ENCODE peak calls at places on chromosome 5, in nine cellular contexts. One of them, this sample, is unnamed.

GRCh38 chr5:143886621-143887301 is 74.8 kb downstream of the HMHB1 start:
- DNase-seq in suprapubic skin: no peak
- DNase-seq in breast epithelium: no peak
- DNase-seq in transverse colon: no peak
- DNase-seq in endothelial cell of umbilical vein: no peak
- DNase-seq in stomach: no peak
- DNase-seq in HCT116: no peak
- DNase-seq in sigmoid colon: no peak
- DNase-seq in spleen: no peak
- DNase-seq in this sample: no peak

GRCh38 chr5:110790673-110791072 is 51.9 kb downstream of the SLC25A46 start:
- DNase-seq in HCT116: no peak
- DNase-seq in transverse colon: no peak
- DNase-seq in breast epithelium: no peak
- DNase-seq in sigmoid colon: no peak
- DNase-seq in spleen: no peak
- DNase-seq in endothelial cell of umbilical vein: no peak
- DNase-seq in suprapubic skin: no peak
- DNase-seq in stomach: no peak
- DNase-seq in this sample: no peak

GRCh38 chr5:98458004-98458403 is 315.5 kb upstream of the RGMB start:
- DNase-seq in spleen: no peak
- DNase-seq in breast epithelium: no peak
- DNase-seq in HCT116: no peak
- DNase-seq in transverse colon: no peak
- DNase-seq in suprapubic skin: no peak
- DNase-seq in endothelial cell of umbilical vein: no peak
- DNase-seq in stomach: no peak
- DNase-seq in sigmoid colon: no peak
- DNase-seq in this sample: no peak

GRCh38 chr5:177005619-177006264 is 837 bp downstream of the UIMC1 start:
- DNase-seq in transverse colon: peak; percentile 78
- DNase-seq in endothelial cell of umbilical vein: peak; percentile 79
- DNase-seq in breast epithelium: no peak
- DNase-seq in suprapubic skin: peak; percentile 86
- DNase-seq in sigmoid colon: peak; percentile 87
- DNase-seq in HCT116: peak; percentile 32
- DNase-seq in stomach: peak; percentile 73
- DNase-seq in spleen: peak; percentile 94
- DNase-seq in this sample: peak; percentile 47

GRCh38 chr5:17426104-17426739 is 71.8 kb upstream of the TAF11L2 start:
- DNase-seq in HCT116: no peak
- DNase-seq in endothelial cell of umbilical vein: no peak
- DNase-seq in stomach: no peak
- DNase-seq in sigmoid colon: no peak
- DNase-seq in transverse colon: no peak
- DNase-seq in breast epithelium: no peak
- DNase-seq in spleen: no peak
- DNase-seq in suprapubic skin: no peak
- DNase-seq in this sample: no peak

GRCh38 chr5:177494356-177495195 is 2.8 kb downstream of the PDLIM7 start:
- DNase-seq in sigmoid colon: peak; percentile 91
- DNase-seq in endothelial cell of umbilical vein: peak; percentile 92
- DNase-seq in HCT116: peak; percentile 49
- DNase-seq in transverse colon: peak; percentile 51
- DNase-seq in breast epithelium: no peak
- DNase-seq in spleen: peak; percentile 90
- DNase-seq in stomach: peak; percentile 47
- DNase-seq in suprapubic skin: no peak
- DNase-seq in this sample: no peak

GRCh38 chr5:96595300-96596090 is 66.7 kb upstream of the CAST start:
- DNase-seq in transverse colon: no peak
- DNase-seq in breast epithelium: no peak
- DNase-seq in stomach: no peak
- DNase-seq in endothelial cell of umbilical vein: peak; percentile 80
- DNase-seq in HCT116: no peak
- DNase-seq in sigmoid colon: no peak
- DNase-seq in suprapubic skin: no peak
- DNase-seq in spleen: no peak
- DNase-seq in this sample: no peak

GRCh38 chr5:118605761-118606160 is 382.6 kb downstream of the DTWD2 start:
- DNase-seq in sigmoid colon: no peak
- DNase-seq in transverse colon: no peak
- DNase-seq in stomach: no peak
- DNase-seq in suprapubic skin: no peak
- DNase-seq in spleen: no peak
- DNase-seq in HCT116: no peak
- DNase-seq in breast epithelium: no peak
- DNase-seq in endothelial cell of umbilical vein: no peak
- DNase-seq in this sample: no peak

GRCh38 chr5:15694694-15695093 is 194.7 kb downstream of the FBXL7 start:
- DNase-seq in sigmoid colon: no peak
- DNase-seq in suprapubic skin: no peak
- DNase-seq in transverse colon: no peak
- DNase-seq in endothelial cell of umbilical vein: peak; percentile 24
- DNase-seq in HCT116: no peak
- DNase-seq in breast epithelium: no peak
- DNase-seq in spleen: no peak
- DNase-seq in stomach: no peak
- DNase-seq in this sample: no peak

GRCh38 chr5:7852542-7852941 is 1.6 kb upstream of the CFAP90 start:
- DNase-seq in suprapubic skin: no peak
- DNase-seq in transverse colon: no peak
- DNase-seq in HCT116: no peak
- DNase-seq in sigmoid colon: no peak
- DNase-seq in breast epithelium: no peak
- DNase-seq in spleen: no peak
- DNase-seq in endothelial cell of umbilical vein: no peak
- DNase-seq in stomach: no peak
- DNase-seq in this sample: no peak

GRCh38 chr5:74870299-74871067 is 4.3 kb upstream of the FAM169A start:
- DNase-seq in HCT116: no peak
- DNase-seq in breast epithelium: no peak
- DNase-seq in transverse colon: no peak
- DNase-seq in endothelial cell of umbilical vein: no peak
- DNase-seq in suprapubic skin: no peak
- DNase-seq in sigmoid colon: no peak
- DNase-seq in spleen: no peak
- DNase-seq in stomach: no peak
- DNase-seq in this sample: no peak

GRCh38 chr5:167723254-167723871 is 568.1 kb upstream of the WWC1 start:
- DNase-seq in transverse colon: peak; percentile 68
- DNase-seq in suprapubic skin: no peak
- DNase-seq in breast epithelium: peak; percentile 70
- DNase-seq in stomach: peak; percentile 69
- DNase-seq in HCT116: peak; percentile 72
- DNase-seq in sigmoid colon: peak; percentile 76
- DNase-seq in spleen: peak; percentile 81
- DNase-seq in endothelial cell of umbilical vein: peak; percentile 61
- DNase-seq in this sample: peak; percentile 25

GRCh38 chr5:167725741-167726140 is 565.7 kb upstream of the WWC1 start:
- DNase-seq in sigmoid colon: no peak
- DNase-seq in stomach: no peak
- DNase-seq in spleen: no peak
- DNase-seq in breast epithelium: no peak
- DNase-seq in transverse colon: no peak
- DNase-seq in HCT116: no peak
- DNase-seq in endothelial cell of umbilical vein: no peak
- DNase-seq in suprapubic skin: no peak
- DNase-seq in this sample: no peak

GRCh38 chr5:167720201-167720600 is 571.2 kb upstream of the WWC1 start:
- DNase-seq in breast epithelium: no peak
- DNase-seq in sigmoid colon: no peak
- DNase-seq in spleen: no peak
- DNase-seq in stomach: no peak
- DNase-seq in transverse colon: no peak
- DNase-seq in suprapubic skin: no peak
- DNase-seq in HCT116: no peak
- DNase-seq in endothelial cell of umbilical vein: no peak
- DNase-seq in this sample: no peak

GRCh38 chr5:167720676-167721260 is 570.7 kb upstream of the WWC1 start:
- DNase-seq in breast epithelium: no peak
- DNase-seq in transverse colon: no peak
- DNase-seq in sigmoid colon: no peak
- DNase-seq in endothelial cell of umbilical vein: no peak
- DNase-seq in spleen: no peak
- DNase-seq in HCT116: no peak
- DNase-seq in stomach: no peak
- DNase-seq in suprapubic skin: no peak
- DNase-seq in this sample: no peak

GRCh38 chr5:167721926-167722440 is 569.5 kb upstream of the WWC1 start:
- DNase-seq in endothelial cell of umbilical vein: no peak
- DNase-seq in spleen: no peak
- DNase-seq in breast epithelium: no peak
- DNase-seq in stomach: no peak
- DNase-seq in HCT116: no peak
- DNase-seq in suprapubic skin: no peak
- DNase-seq in transverse colon: no peak
- DNase-seq in sigmoid colon: no peak
- DNase-seq in this sample: no peak
- TF ChIP-seq POLR2AphosphoS5 in endothelial cell of umbilical vein: no peak
- TF ChIP-seq POLR2AphosphoS5 in spleen: no peak
- TF ChIP-seq POLR2AphosphoS5 in breast epithelium: no peak
- TF ChIP-seq POLR2AphosphoS5 in stomach: no peak
- TF ChIP-seq POLR2AphosphoS5 in HCT116: no peak
- TF ChIP-seq POLR2AphosphoS5 in suprapubic skin: no peak
- TF ChIP-seq POLR2AphosphoS5 in transverse colon: no peak
- TF ChIP-seq POLR2AphosphoS5 in sigmoid colon: no peak
- TF ChIP-seq POLR2AphosphoS5 in this sample: no peak

GRCh38 chr5:27855491-27855890 is 817.1 kb upstream of the CDH9 start:
- DNase-seq in spleen: no peak
- DNase-seq in transverse colon: no peak
- DNase-seq in breast epithelium: no peak
- DNase-seq in stomach: no peak
- DNase-seq in endothelial cell of umbilical vein: no peak
- DNase-seq in HCT116: no peak
- DNase-seq in suprapubic skin: no peak
- DNase-seq in sigmoid colon: no peak
- DNase-seq in this sample: no peak

DNA sequence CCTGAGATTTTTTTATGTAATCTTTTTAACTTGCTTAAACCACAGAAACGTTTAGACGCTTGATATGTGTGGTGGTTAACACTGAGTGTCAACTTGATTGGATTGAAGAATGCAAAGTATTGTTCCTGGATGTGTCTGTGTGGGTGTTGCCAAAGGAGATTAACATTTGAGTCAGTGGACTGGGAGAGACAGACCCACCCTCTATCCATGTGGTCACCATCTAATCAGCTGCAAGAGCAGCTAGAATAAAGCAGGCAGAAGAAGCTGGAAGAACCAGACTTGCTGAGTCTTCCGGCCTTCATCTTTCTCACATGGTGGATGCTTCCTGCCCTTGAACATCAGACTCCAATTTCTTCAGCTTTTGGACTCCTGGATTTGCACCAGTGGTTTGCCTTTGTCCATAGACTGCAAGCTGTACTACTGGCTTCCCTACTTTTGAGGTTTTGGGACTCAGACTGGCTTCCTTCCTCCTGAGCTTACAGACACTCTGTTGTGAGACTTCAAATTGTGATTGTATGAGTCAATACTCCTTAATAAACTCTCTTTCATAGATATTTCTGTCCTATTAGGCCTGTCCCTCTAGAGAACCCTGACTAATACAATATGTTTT is 816.0 kb upstream of the CDH9 start:
- DNase-seq in stomach: no peak
- DNase-seq in suprapubic skin: no peak
- DNase-seq in endothelial cell of umbilical vein: no peak
- DNase-seq in sigmoid colon: no peak
- DNase-seq in spleen: no peak
- DNase-seq in breast epithelium: no peak
- DNase-seq in transverse colon: no peak
- DNase-seq in HCT116: no peak
- DNase-seq in this sample: no peak
- TF ChIP-seq POLR2A in stomach: no peak
- TF ChIP-seq POLR2A in suprapubic skin: no peak
- TF ChIP-seq POLR2A in endothelial cell of umbilical vein: no peak
- TF ChIP-seq POLR2A in sigmoid colon: no peak
- TF ChIP-seq POLR2A in spleen: no peak
- TF ChIP-seq POLR2A in breast epithelium: no peak
- TF ChIP-seq POLR2A in transverse colon: no peak
- TF ChIP-seq POLR2A in HCT116: no peak
- TF ChIP-seq POLR2A in this sample: no peak

DNA sequence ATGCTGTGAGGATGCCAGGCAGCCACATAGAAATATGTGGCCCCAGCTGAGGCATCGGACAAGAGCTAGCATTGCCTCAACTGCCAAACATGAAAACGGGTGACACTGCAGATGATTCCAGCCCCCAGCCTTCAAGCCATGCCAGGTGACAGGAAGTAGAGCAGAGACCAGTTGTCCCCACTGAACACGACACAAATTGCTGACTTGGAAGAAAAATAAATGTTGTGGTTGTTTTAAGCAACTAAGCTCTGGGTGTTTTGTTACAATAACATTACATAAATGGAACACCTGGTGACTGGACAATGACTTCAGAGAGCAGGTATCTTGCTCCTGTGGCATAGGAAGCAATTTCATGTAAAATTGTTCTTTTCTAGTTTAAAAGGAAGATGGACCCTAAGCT is 154.2 kb downstream of the KIF4B start:
- DNase-seq in HCT116: no peak
- DNase-seq in breast epithelium: no peak
- DNase-seq in suprapubic skin: no peak
- DNase-seq in endothelial cell of umbilical vein: no peak
- DNase-seq in sigmoid colon: no peak
- DNase-seq in stomach: no peak
- DNase-seq in transverse colon: no peak
- DNase-seq in spleen: no peak
- DNase-seq in this sample: no peak
- TF ChIP-seq POLR2AphosphoS5 in HCT116: no peak
- TF ChIP-seq POLR2AphosphoS5 in breast epithelium: no peak
- TF ChIP-seq POLR2AphosphoS5 in suprapubic skin: no peak
- TF ChIP-seq POLR2AphosphoS5 in endothelial cell of umbilical vein: no peak
- TF ChIP-seq POLR2AphosphoS5 in sigmoid colon: no peak
- TF ChIP-seq POLR2AphosphoS5 in stomach: no peak
- TF ChIP-seq POLR2AphosphoS5 in transverse colon: no peak
- TF ChIP-seq POLR2AphosphoS5 in spleen: no peak
- TF ChIP-seq POLR2AphosphoS5 in this sample: no peak

DNA sequence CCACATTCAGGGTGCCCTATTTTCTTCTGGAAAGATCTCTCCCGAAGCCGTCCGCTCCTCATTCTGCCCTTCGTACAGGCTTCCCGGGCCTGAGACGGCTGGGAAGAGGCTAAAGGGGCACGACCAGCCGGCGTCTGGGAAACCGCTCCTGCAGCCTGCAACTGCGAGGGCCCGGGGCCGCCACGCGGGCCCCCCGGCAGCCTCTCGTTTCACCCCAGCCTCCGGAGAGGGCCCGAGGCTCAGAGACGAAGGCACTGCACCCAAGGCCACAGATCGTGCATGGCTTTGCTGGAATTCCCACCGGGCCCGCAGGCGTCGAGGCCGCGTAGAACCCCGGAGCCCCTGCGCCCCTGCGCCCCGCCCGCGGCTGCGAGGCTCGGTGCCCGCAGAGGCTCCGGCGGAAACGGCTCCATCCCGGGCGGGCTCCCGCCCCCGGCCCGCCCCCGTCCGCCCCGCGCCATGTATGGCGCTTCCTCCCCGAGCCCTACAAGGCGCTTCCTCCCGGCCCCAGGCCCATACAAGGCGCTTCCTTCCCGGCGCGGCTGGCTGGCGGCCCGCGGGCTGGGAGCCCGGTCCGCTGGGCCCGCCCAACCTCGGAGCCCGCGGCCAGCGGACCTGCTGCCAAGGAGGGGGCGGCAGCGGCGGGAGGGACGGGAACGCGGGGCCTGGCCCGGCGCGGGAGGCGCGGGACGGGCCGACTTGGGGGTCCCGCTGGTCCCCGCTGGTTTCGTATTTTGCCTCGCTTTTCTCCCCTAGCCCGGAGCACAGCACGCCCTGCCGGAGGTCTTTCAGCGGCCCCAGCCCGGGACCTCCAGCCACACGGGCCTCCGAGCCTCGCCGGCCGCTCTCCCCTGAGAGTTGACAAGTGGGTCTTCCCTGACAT is 26.6 kb downstream of the EGR1 start:
- DNase-seq in HCT116: peak; percentile 60
- DNase-seq in breast epithelium: peak; percentile 89
- DNase-seq in spleen: peak; percentile 97
- DNase-seq in stomach: peak; percentile 93
- DNase-seq in endothelial cell of umbilical vein: peak; percentile 84
- DNase-seq in transverse colon: peak; percentile 89
- DNase-seq in sigmoid colon: peak; percentile 97
- DNase-seq in suprapubic skin: peak; percentile 96
- DNase-seq in this sample: peak; percentile 95
- TF ChIP-seq POLR2A in HCT116: peak; percentile 20
- TF ChIP-seq POLR2A in breast epithelium: no peak
- TF ChIP-seq POLR2A in spleen: no peak
- TF ChIP-seq POLR2A in stomach: no peak
- TF ChIP-seq POLR2A in endothelial cell of umbilical vein: no peak
- TF ChIP-seq POLR2A in transverse colon: no peak
- TF ChIP-seq POLR2A in sigmoid colon: no peak
- TF ChIP-seq POLR2A in suprapubic skin: no peak
- TF ChIP-seq POLR2A in this sample: no peak

This sample was measured in GM12892.